ENCODE peak calls at places on chromosomes 7 and 10, in nine cellular contexts. V is upper lobe of right lung; J is transverse colon; X is endodermal cell; G is GM23338; P is neuronal stem cell; Q is ovary; F is left lung; E is CD8-positive, alpha-beta T cell. C is an unnamed sample. For H3K4me1, the result is how much of the 10 kb centered on the place peaks cover.

GRCh38 chr7:106460792-106461254 is 176.0 kb upstream of the NAMPT start:
- DNase-seq in Q (no peak), J (no peak), E (no peak), F (no peak), V (no peak), P (no peak), X (no peak), G (peak), C (no peak)

GRCh38 chr7:116216956-116217570 is 6.7 kb downstream of the TES start:
- DNase-seq in V (no peak), E (no peak), X (no peak), Q (no peak), J (no peak), G (no peak), F (no peak), P (no peak), C (no peak)

GRCh38 chr10:102269017-102269416 is 23.7 kb downstream of the GBF1 start:
- DNase-seq in G (no peak), V (no peak), E (no peak), Q (no peak), X (no peak), F (no peak), P (no peak), J (no peak), C (no peak)

GRCh38 chr10:28722065-28722803 is 44.9 kb downstream of the BAMBI start:
- DNase-seq in X (peak), E (no peak), Q (peak), V (peak), G (peak), F (peak), J (peak), P (peak), C (no peak)

GRCh38 chr7:134547738-134548054 is 1.2 kb upstream of the AKR1B15 start:
- DNase-seq in E (no peak), F (peak), X (no peak), G (no peak), Q (no peak), V (peak), J (peak), P (no peak), C (no peak)

GRCh38 chr10:10317151-10317550 is 700.5 kb upstream of the CELF2 start:
- DNase-seq in E (no peak), F (no peak), V (no peak), X (no peak), G (no peak), Q (no peak), P (no peak), J (no peak), C (no peak)

GRCh38 chr10:71600856-71601255 is 118.7 kb downstream of the C10orf105 start:
- DNase-seq in Q (no peak), G (no peak), V (no peak), F (no peak), P (no peak), J (no peak), X (no peak), E (no peak), C (no peak)

GRCh38 chr7:132242192-132242812 is 334.0 kb downstream of the PLXNA4 start:
- DNase-seq in E (no peak), X (no peak), V (no peak), F (no peak), G (no peak), P (no peak), Q (no peak), J (no peak), C (no peak)

GRCh38 chr7:428387-428786 is 91.3 kb downstream of the PDGFA start:
- DNase-seq in J (no peak), Q (no peak), G (no peak), X (no peak), V (no peak), E (no peak), P (no peak), F (peak), C (no peak)

GRCh38 chr7:106770191-106770590 is 94.9 kb upstream of the PIK3CG start:
- DNase-seq in X (no peak), P (no peak), J (no peak), E (no peak), V (no peak), G (no peak), Q (no peak), F (no peak), C (no peak)

GRCh38 chr7:150429699-150430098 is 20.7 kb upstream of the GIMAP8 start:
- DNase-seq in Q (no peak), V (no peak), F (no peak), G (no peak), X (no peak), P (no peak), J (no peak), E (no peak), C (no peak)

GRCh38 chr10:22133640-22134624 is 83.9 kb downstream of the EBLN1 start:
- DNase-seq in P (no peak), Q (no peak), V (no peak), E (no peak), J (no peak), F (no peak), G (no peak), X (no peak), C (no peak)

GRCh38 chr10:102485093-102485785 is 17.3 kb downstream of the ACTR1A start:
- DNase-seq in V (no peak), Q (no peak), G (no peak), J (no peak), X (no peak), F (peak), P (no peak), E (no peak), C (no peak)

GRCh38 chr7:78769551-78770101 is 683.8 kb downstream of the MAGI2 start:
- DNase-seq in J (no peak), X (peak), F (no peak), G (no peak), Q (no peak), E (no peak), P (peak), V (no peak), C (no peak)

GRCh38 chr10:79140906-79141305 is 72.1 kb downstream of the ZMIZ1 start:
- DNase-seq in E (no peak), F (no peak), Q (no peak), X (no peak), V (no peak), G (no peak), P (no peak), J (no peak), C (no peak)

GRCh38 chr7:46035166-46035565 is 114.1 kb upstream of the IGFBP3 start:
- DNase-seq in P (no peak), E (no peak), G (no peak), Q (no peak), J (no peak), F (no peak), V (no peak), X (no peak), C (no peak)

GRCh38 chr7:150388709-150389531 is 9.8 kb downstream of the ZNF775 start:
- DNase-seq in J (peak), E (no peak), G (peak), P (no peak), Q (peak), V (peak), X (peak), F (peak), C (no peak)

GRCh38 chr10:6713716-6714115 is 133.6 kb upstream of the PRKCQ start:
- DNase-seq in F (no peak), X (peak), G (peak), Q (no peak), E (no peak), J (no peak), V (no peak), P (no peak), C (no peak)

GRCh38 chr10:76558586-76558985 is 1079.0 kb downstream of the KCNMA1 start:
- DNase-seq in Q (no peak), F (no peak), V (no peak), X (no peak), E (no peak), G (no peak), J (peak), P (no peak), C (no peak)

GRCh38 chr7:610531-611280 is 91.1 kb upstream of the PDGFA start:
- DNase-seq in X (no peak), E (peak), Q (peak), J (no peak), P (no peak), G (no peak), V (peak), F (peak), C (no peak)

GRCh38 chr7:41045556-41046123 is 657.2 kb downstream of the INHBA start:
- DNase-seq in J (peak), X (peak), G (no peak), P (no peak), E (no peak), F (peak), V (no peak), Q (no peak), C (no peak)

GRCh38 chr7:144391823-144392255 is 11.7 kb downstream of the NOBOX start:
- DNase-seq in G (peak), Q (no peak), P (peak), V (no peak), X (peak), E (no peak), F (no peak), J (no peak), C (no peak)

GRCh38 chr7:20030417-20030816 is 186.8 kb downstream of the MACC1 start:
- DNase-seq in E (no peak), J (no peak), P (no peak), Q (no peak), G (no peak), X (no peak), V (no peak), F (no peak), C (no peak)

GRCh38 chr10:58784361-58784760 is 271.7 kb downstream of the BICC1 start:
- DNase-seq in V (no peak), X (no peak), Q (no peak), F (no peak), J (no peak), P (no peak), G (no peak), E (no peak), C (no peak)

GRCh38 chr10:98474628-98475027 is 27.9 kb upstream of the HPS1 start:
- DNase-seq in P (no peak), F (no peak), Q (no peak), J (no peak), X (no peak), G (no peak), E (no peak), V (no peak), C (no peak)

GRCh38 chr7:140533394-140533872 is 54.1 kb upstream of the MKRN1 start:
- DNase-seq in G (no peak), V (no peak), F (no peak), J (no peak), E (no peak), P (no peak), Q (peak), X (no peak), C (no peak)

GRCh38 chr7:118946283-118946682 is 721.8 kb downstream of the ANKRD7 start:
- DNase-seq in E (no peak), V (no peak), Q (no peak), P (no peak), G (no peak), X (no peak), F (no peak), J (no peak), C (no peak)

GRCh38 chr7:103129702-103130557 is 19.0 kb downstream of the NAPEPLD start:
- DNase-seq in V (no peak), G (no peak), Q (no peak), F (no peak), E (no peak), X (no peak), P (no peak), J (no peak), C (no peak)

GRCh38 chr7:11168622-11169170 is 195.0 kb downstream of the PHF14 start:
- DNase-seq in P (no peak), G (no peak), Q (no peak), X (no peak), V (no peak), F (no peak), E (no peak), J (no peak), C (no peak)

GRCh38 chr10:109911903-109912302 is 11.4 kb downstream of the XPNPEP1 start:
- DNase-seq in X (no peak), G (no peak), Q (no peak), J (no peak), V (no peak), F (no peak), E (no peak), P (no peak), C (no peak)

GRCh38 chr10:68096913-68097509 is 12.3 kb upstream of the MYPN start:
- DNase-seq in V (no peak), G (peak), Q (no peak), J (peak), P (no peak), X (peak), F (no peak), E (no peak), C (no peak)

GRCh38 chr10:68103867-68104255 is 5.4 kb upstream of the MYPN start:
- DNase-seq in E (no peak), X (no peak), Q (no peak), F (no peak), J (no peak), G (no peak), V (no peak), P (no peak), C (no peak)

GRCh38 chr10:68103237-68103866 is 5.9 kb upstream of the MYPN start:
- DNase-seq in V (no peak), F (no peak), X (no peak), Q (no peak), P (no peak), E (no peak), G (no peak), J (no peak), C (no peak)

GRCh38 chr10:68101066-68101465 is 8.2 kb upstream of the MYPN start:
- DNase-seq in Q (no peak), P (no peak), E (no peak), V (no peak), J (no peak), G (no peak), X (no peak), F (no peak), C (no peak)

DNA sequence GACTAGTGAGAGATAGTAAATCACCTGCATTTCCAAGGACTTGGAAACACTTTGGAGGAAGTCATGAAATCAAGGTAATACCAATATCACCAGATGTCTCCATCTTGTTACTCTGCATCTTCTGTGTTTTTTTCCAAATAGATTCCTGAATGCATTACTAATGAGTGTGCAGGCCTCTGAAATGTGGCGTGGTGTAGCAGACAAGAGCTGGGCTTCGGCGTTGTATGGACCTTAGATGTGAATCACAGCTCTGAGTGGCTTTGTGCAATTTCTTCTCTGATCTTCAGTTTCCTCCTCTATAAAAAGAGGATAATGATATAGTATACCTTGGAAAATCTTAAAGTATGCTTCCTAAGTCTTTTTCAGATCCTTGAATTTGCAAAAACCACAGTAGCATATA is 9.6 kb upstream of the MYPN start:
- DNase-seq in G (no peak), J (no peak), E (no peak), P (no peak), Q (no peak), V (no peak), F (no peak), X (no peak), C (no peak)
- H3K4me1 ChIP-seq in G (under half), J (under half), E (under half), P (under half), Q (under half), V (under half), F (under half), X (under half), C (under half)

GRCh38 chr7:17942231-17942630 is 1.9 kb upstream of the SNX13 start:
- DNase-seq in J (no peak), P (no peak), F (no peak), G (no peak), V (no peak), E (no peak), Q (no peak), X (no peak), C (no peak)
- H3K4me3 ChIP-seq in J (no peak), P (no peak), F (no peak), G (no peak), V (no peak), E (no peak), Q (no peak), X (no peak), C (no peak)

DNA sequence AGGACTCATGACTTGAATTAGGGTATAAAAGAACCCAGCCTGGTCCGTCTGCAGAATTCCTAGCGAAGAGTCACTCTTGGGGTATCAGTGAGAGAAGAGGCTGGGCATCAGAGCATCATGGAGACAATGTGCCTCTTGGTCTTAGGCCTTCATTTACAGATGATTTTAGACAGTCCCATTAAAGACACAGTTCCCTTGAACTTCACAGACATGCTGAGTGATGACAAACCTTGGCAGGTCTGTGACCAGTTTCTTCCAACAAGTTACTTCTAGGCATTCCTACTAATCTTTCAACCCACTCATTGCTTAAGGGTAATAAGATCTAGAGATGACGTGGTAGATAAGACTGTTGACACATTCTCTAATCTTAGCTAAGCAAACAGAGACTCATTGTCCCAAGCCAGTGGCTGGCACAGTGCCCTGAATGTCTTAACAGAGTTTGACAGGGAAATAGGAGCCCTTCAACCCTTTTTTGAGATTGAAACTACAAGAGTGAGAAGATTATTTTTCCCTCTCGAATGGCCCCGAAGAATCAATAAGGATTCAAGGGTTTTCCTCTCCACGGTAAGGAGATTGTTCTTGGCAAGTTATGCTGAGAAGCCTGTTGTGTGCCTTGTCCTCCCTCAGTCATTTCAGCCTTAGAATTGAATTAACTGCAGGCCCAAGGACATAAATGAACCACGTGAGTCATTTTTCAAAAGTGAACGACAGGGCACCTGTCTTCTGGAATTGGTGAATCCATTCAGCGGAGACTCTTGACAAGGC is 281.1 kb downstream of the CCDC3 start:
- DNase-seq in F (no peak), G (no peak), X (peak), P (no peak), E (no peak), Q (no peak), J (peak), V (peak), C (no peak)
- H3K4me1 ChIP-seq in F (under half), G (under half), X (under half), P (under half), E (under half), Q (under half), J (under half), V (under half), C (under half)

GRCh38 chr7:47940482-47941001 is 7.7 kb downstream of the PKD1L1 start:
- DNase-seq in F (no peak), X (no peak), G (no peak), V (no peak), E (no peak), Q (no peak), J (peak), P (no peak), C (no peak)
- H3K4me3 ChIP-seq in F (no peak), X (no peak), G (no peak), V (no peak), E (no peak), Q (no peak), J (no peak), P (no peak), C (no peak)

GRCh38 chr10:91593366-91593765 is 39.5 kb downstream of the PPP1R3C start:
- DNase-seq in V (no peak), Q (no peak), J (no peak), P (no peak), E (no peak), F (no peak), G (no peak), X (no peak), C (no peak)

GRCh38 chr10:91590904-91591791 is 41.7 kb downstream of the PPP1R3C start:
- DNase-seq in X (no peak), G (no peak), Q (peak), P (no peak), V (no peak), J (peak), E (no peak), F (no peak), C (no peak)

GRCh38 chr10:91590142-91590903 is 42.5 kb downstream of the PPP1R3C start:
- DNase-seq in Q (peak), X (no peak), P (no peak), V (no peak), J (peak), G (no peak), E (no peak), F (no peak), C (no peak)

GRCh38 chr10:91592282-91593020 is 40.4 kb downstream of the PPP1R3C start:
- DNase-seq in P (no peak), J (no peak), Q (no peak), E (no peak), X (no peak), G (no peak), V (no peak), F (no peak), C (no peak)

DNA sequence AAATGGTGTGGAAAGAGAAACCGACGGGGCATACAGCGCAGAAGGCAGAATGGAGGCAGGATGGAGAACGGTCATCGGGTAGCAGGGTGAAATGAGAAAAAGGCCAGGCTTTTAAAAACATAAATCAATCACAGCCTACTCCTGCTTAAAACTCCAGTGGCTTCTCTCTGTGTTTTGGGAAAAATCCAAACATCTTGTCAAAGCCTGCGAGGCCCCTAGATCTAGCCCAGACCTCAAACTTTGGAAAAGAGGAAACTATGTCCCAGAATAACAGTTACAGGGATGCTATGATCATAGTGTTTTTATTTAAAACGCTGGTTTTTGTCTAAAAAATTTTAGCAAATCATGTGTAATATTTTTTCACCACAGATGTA is 41.1 kb downstream of the PPP1R3C start:
- DNase-seq in E (no peak), J (no peak), G (no peak), P (no peak), Q (no peak), X (no peak), F (no peak), V (no peak), C (no peak)
- H3K4me1 ChIP-seq in E (under half), J (under half), G (under half), P (under half), Q (under half), X (under half), F (under half), V (under half), C (half or more)